ENCODE peak calls at places on chromosomes 13 and 19, in eight cellular contexts. One of them, this sample, is unnamed.

GRCh38 chr19:9917322-9917721 is 19.0 kb downstream of the OLFM2 start:
- DNase-seq in bronchial epithelial cell: peak; percentile 46
- DNase-seq in iPS-NIHi11: peak; percentile 84
- DNase-seq in left cardiac atrium: no peak
- DNase-seq in H9: peak; percentile 76
- DNase-seq in activated T-cell treated with anti-CD3 and anti-CD28 coated beads, Interleukin-2, amount 50 U/mL, for 1 hour: no peak
- DNase-seq in cardiac muscle cell: peak; percentile 58
- DNase-seq in germinal center: no peak
- DNase-seq in this sample: no peak

GRCh38 chr13:29707876-29708543 is 112.5 kb upstream of the SLC7A1 start:
- DNase-seq in bronchial epithelial cell: peak; percentile 33
- DNase-seq in iPS-NIHi11: peak; percentile 76
- DNase-seq in left cardiac atrium: peak; percentile 35
- DNase-seq in H9: peak; percentile 86
- DNase-seq in activated T-cell treated with anti-CD3 and anti-CD28 coated beads, Interleukin-2, amount 50 U/mL, for 1 hour: peak; percentile 50
- DNase-seq in cardiac muscle cell: peak; percentile 65
- DNase-seq in germinal center: peak; percentile 33
- DNase-seq in this sample: peak; percentile 42

GRCh38 chr19:4707956-4708650 is 15.5 kb downstream of the DPP9 start:
- DNase-seq in bronchial epithelial cell: no peak
- DNase-seq in iPS-NIHi11: no peak
- DNase-seq in left cardiac atrium: no peak
- DNase-seq in H9: no peak
- DNase-seq in activated T-cell treated with anti-CD3 and anti-CD28 coated beads, Interleukin-2, amount 50 U/mL, for 1 hour: no peak
- DNase-seq in cardiac muscle cell: peak; percentile 59
- DNase-seq in germinal center: no peak
- DNase-seq in this sample: no peak

GRCh38 chr19:5126498-5127223 is 157.7 kb downstream of the KDM4B start:
- DNase-seq in bronchial epithelial cell: no peak
- DNase-seq in iPS-NIHi11: no peak
- DNase-seq in left cardiac atrium: no peak
- DNase-seq in H9: no peak
- DNase-seq in activated T-cell treated with anti-CD3 and anti-CD28 coated beads, Interleukin-2, amount 50 U/mL, for 1 hour: peak; percentile 27
- DNase-seq in cardiac muscle cell: no peak
- DNase-seq in germinal center: peak; percentile 75
- DNase-seq in this sample: no peak

GRCh38 chr19:27709496-27709895 is 1503.5 kb downstream of the UQCRFS1 start:
- DNase-seq in bronchial epithelial cell: no peak
- DNase-seq in iPS-NIHi11: no peak
- DNase-seq in left cardiac atrium: no peak
- DNase-seq in H9: no peak
- DNase-seq in activated T-cell treated with anti-CD3 and anti-CD28 coated beads, Interleukin-2, amount 50 U/mL, for 1 hour: no peak
- DNase-seq in cardiac muscle cell: no peak
- DNase-seq in germinal center: no peak
- DNase-seq in this sample: no peak

GRCh38 chr13:23696610-23697009 is 126.4 kb downstream of the TNFRSF19 start:
- DNase-seq in bronchial epithelial cell: no peak
- DNase-seq in iPS-NIHi11: no peak
- DNase-seq in left cardiac atrium: no peak
- DNase-seq in H9: no peak
- DNase-seq in activated T-cell treated with anti-CD3 and anti-CD28 coated beads, Interleukin-2, amount 50 U/mL, for 1 hour: no peak
- DNase-seq in cardiac muscle cell: no peak
- DNase-seq in germinal center: no peak
- DNase-seq in this sample: no peak

GRCh38 chr13:30290812-30291436 is 16.4 kb downstream of the KATNAL1 start:
- DNase-seq in bronchial epithelial cell: no peak
- DNase-seq in iPS-NIHi11: no peak
- DNase-seq in left cardiac atrium: no peak
- DNase-seq in H9: no peak
- DNase-seq in activated T-cell treated with anti-CD3 and anti-CD28 coated beads, Interleukin-2, amount 50 U/mL, for 1 hour: no peak
- DNase-seq in cardiac muscle cell: no peak
- DNase-seq in germinal center: no peak
- DNase-seq in this sample: no peak

GRCh38 chr13:48542581-48543341 is 9.9 kb upstream of the RCBTB2 start:
- DNase-seq in bronchial epithelial cell: no peak
- DNase-seq in iPS-NIHi11: peak; percentile 17
- DNase-seq in left cardiac atrium: peak; percentile 45
- DNase-seq in H9: peak; percentile 52
- DNase-seq in activated T-cell treated with anti-CD3 and anti-CD28 coated beads, Interleukin-2, amount 50 U/mL, for 1 hour: no peak
- DNase-seq in cardiac muscle cell: peak; percentile 56
- DNase-seq in germinal center: no peak
- DNase-seq in this sample: no peak

GRCh38 chr19:31285744-31286143 is 63.5 kb downstream of the TSHZ3 start:
- DNase-seq in bronchial epithelial cell: no peak
- DNase-seq in iPS-NIHi11: no peak
- DNase-seq in left cardiac atrium: no peak
- DNase-seq in H9: no peak
- DNase-seq in activated T-cell treated with anti-CD3 and anti-CD28 coated beads, Interleukin-2, amount 50 U/mL, for 1 hour: no peak
- DNase-seq in cardiac muscle cell: peak; percentile 70
- DNase-seq in germinal center: no peak
- DNase-seq in this sample: no peak

GRCh38 chr13:110663044-110663443 is 42.9 kb downstream of the CARS2 start:
- DNase-seq in bronchial epithelial cell: no peak
- DNase-seq in iPS-NIHi11: no peak
- DNase-seq in left cardiac atrium: no peak
- DNase-seq in H9: no peak
- DNase-seq in activated T-cell treated with anti-CD3 and anti-CD28 coated beads, Interleukin-2, amount 50 U/mL, for 1 hour: no peak
- DNase-seq in cardiac muscle cell: no peak
- DNase-seq in germinal center: no peak
- DNase-seq in this sample: no peak

GRCh38 chr13:97719759-97720158 is 233.7 kb upstream of the IPO5 start:
- DNase-seq in bronchial epithelial cell: peak; percentile 51
- DNase-seq in iPS-NIHi11: no peak
- DNase-seq in left cardiac atrium: no peak
- DNase-seq in H9: no peak
- DNase-seq in activated T-cell treated with anti-CD3 and anti-CD28 coated beads, Interleukin-2, amount 50 U/mL, for 1 hour: no peak
- DNase-seq in cardiac muscle cell: no peak
- DNase-seq in germinal center: no peak
- DNase-seq in this sample: no peak

GRCh38 chr13:40445557-40445990 is 220.9 kb downstream of the FOXO1 start:
- DNase-seq in bronchial epithelial cell: peak; percentile 99
- DNase-seq in iPS-NIHi11: peak; percentile 56
- DNase-seq in left cardiac atrium: peak; percentile 55
- DNase-seq in H9: peak; percentile 36
- DNase-seq in activated T-cell treated with anti-CD3 and anti-CD28 coated beads, Interleukin-2, amount 50 U/mL, for 1 hour: no peak
- DNase-seq in cardiac muscle cell: peak; percentile 88
- DNase-seq in germinal center: peak; percentile 90
- DNase-seq in this sample: no peak

GRCh38 chr13:69496951-69497350 is 610.7 kb upstream of the ATXN8OS start:
- DNase-seq in bronchial epithelial cell: no peak
- DNase-seq in iPS-NIHi11: no peak
- DNase-seq in left cardiac atrium: no peak
- DNase-seq in H9: no peak
- DNase-seq in activated T-cell treated with anti-CD3 and anti-CD28 coated beads, Interleukin-2, amount 50 U/mL, for 1 hour: no peak
- DNase-seq in cardiac muscle cell: no peak
- DNase-seq in germinal center: no peak
- DNase-seq in this sample: no peak

GRCh38 chr13:102260256-102260655 is 141.6 kb downstream of the FGF14 start:
- DNase-seq in bronchial epithelial cell: no peak
- DNase-seq in iPS-NIHi11: no peak
- DNase-seq in left cardiac atrium: no peak
- DNase-seq in H9: no peak
- DNase-seq in activated T-cell treated with anti-CD3 and anti-CD28 coated beads, Interleukin-2, amount 50 U/mL, for 1 hour: no peak
- DNase-seq in cardiac muscle cell: no peak
- DNase-seq in germinal center: no peak
- DNase-seq in this sample: no peak

GRCh38 chr19:17777840-17778620 is 16.9 kb upstream of the B3GNT3 start:
- DNase-seq in bronchial epithelial cell: peak; percentile 58
- DNase-seq in iPS-NIHi11: peak; percentile 90
- DNase-seq in left cardiac atrium: peak; percentile 65
- DNase-seq in H9: peak; percentile 97
- DNase-seq in activated T-cell treated with anti-CD3 and anti-CD28 coated beads, Interleukin-2, amount 50 U/mL, for 1 hour: peak; percentile 32
- DNase-seq in cardiac muscle cell: peak; percentile 64
- DNase-seq in germinal center: peak; percentile 63
- DNase-seq in this sample: peak; percentile 57

GRCh38 chr13:58598241-58598640 is 966.7 kb downstream of the PCDH17 start:
- DNase-seq in bronchial epithelial cell: peak; percentile 2
- DNase-seq in iPS-NIHi11: no peak
- DNase-seq in left cardiac atrium: no peak
- DNase-seq in H9: no peak
- DNase-seq in activated T-cell treated with anti-CD3 and anti-CD28 coated beads, Interleukin-2, amount 50 U/mL, for 1 hour: no peak
- DNase-seq in cardiac muscle cell: no peak
- DNase-seq in germinal center: no peak
- DNase-seq in this sample: no peak

GRCh38 chr19:5804516-5805464 is at the start of gene NRTN:
- DNase-seq in bronchial epithelial cell: no peak
- DNase-seq in iPS-NIHi11: peak; percentile 86
- DNase-seq in left cardiac atrium: no peak
- DNase-seq in H9: peak; percentile 67
- DNase-seq in activated T-cell treated with anti-CD3 and anti-CD28 coated beads, Interleukin-2, amount 50 U/mL, for 1 hour: peak; percentile 69
- DNase-seq in cardiac muscle cell: no peak
- DNase-seq in germinal center: peak; percentile 83
- DNase-seq in this sample: peak; percentile 63

GRCh38 chr13:75635101-75635620 is 969 bp upstream of the LMO7 start:
- DNase-seq in bronchial epithelial cell: peak; percentile 10
- DNase-seq in iPS-NIHi11: no peak
- DNase-seq in left cardiac atrium: no peak
- DNase-seq in H9: peak; percentile 46
- DNase-seq in activated T-cell treated with anti-CD3 and anti-CD28 coated beads, Interleukin-2, amount 50 U/mL, for 1 hour: no peak
- DNase-seq in cardiac muscle cell: no peak
- DNase-seq in germinal center: peak; percentile 8
- DNase-seq in this sample: no peak

GRCh38 chr19:42323852-42324654 is 1.4 kb upstream of the MEGF8 start:
- DNase-seq in bronchial epithelial cell: no peak
- DNase-seq in iPS-NIHi11: peak; percentile 53
- DNase-seq in left cardiac atrium: peak; percentile 29
- DNase-seq in H9: no peak
- DNase-seq in activated T-cell treated with anti-CD3 and anti-CD28 coated beads, Interleukin-2, amount 50 U/mL, for 1 hour: peak; percentile 36
- DNase-seq in cardiac muscle cell: no peak
- DNase-seq in germinal center: peak; percentile 40
- DNase-seq in this sample: peak; percentile 57

GRCh38 chr13:44601596-44601995 is 25.5 kb upstream of the TSC22D1 start:
- DNase-seq in bronchial epithelial cell: no peak
- DNase-seq in iPS-NIHi11: no peak
- DNase-seq in left cardiac atrium: no peak
- DNase-seq in H9: no peak
- DNase-seq in activated T-cell treated with anti-CD3 and anti-CD28 coated beads, Interleukin-2, amount 50 U/mL, for 1 hour: no peak
- DNase-seq in cardiac muscle cell: no peak
- DNase-seq in germinal center: no peak
- DNase-seq in this sample: no peak

GRCh38 chr19:16496613-16496983 is 404 bp downstream of the C19orf44 start:
- DNase-seq in bronchial epithelial cell: peak; percentile 43
- DNase-seq in iPS-NIHi11: no peak
- DNase-seq in left cardiac atrium: peak; percentile 66
- DNase-seq in H9: no peak
- DNase-seq in activated T-cell treated with anti-CD3 and anti-CD28 coated beads, Interleukin-2, amount 50 U/mL, for 1 hour: no peak
- DNase-seq in cardiac muscle cell: peak; percentile 59
- DNase-seq in germinal center: no peak
- DNase-seq in this sample: no peak

GRCh38 chr13:44718467-44718866 is 142.3 kb upstream of the TSC22D1 start:
- DNase-seq in bronchial epithelial cell: no peak
- DNase-seq in iPS-NIHi11: no peak
- DNase-seq in left cardiac atrium: no peak
- DNase-seq in H9: no peak
- DNase-seq in activated T-cell treated with anti-CD3 and anti-CD28 coated beads, Interleukin-2, amount 50 U/mL, for 1 hour: no peak
- DNase-seq in cardiac muscle cell: no peak
- DNase-seq in germinal center: no peak
- DNase-seq in this sample: no peak

GRCh38 chr13:93859666-93860065 is 619.8 kb downstream of the DCT start:
- DNase-seq in bronchial epithelial cell: no peak
- DNase-seq in iPS-NIHi11: no peak
- DNase-seq in left cardiac atrium: no peak
- DNase-seq in H9: no peak
- DNase-seq in activated T-cell treated with anti-CD3 and anti-CD28 coated beads, Interleukin-2, amount 50 U/mL, for 1 hour: no peak
- DNase-seq in cardiac muscle cell: peak; percentile 34
- DNase-seq in germinal center: no peak
- DNase-seq in this sample: no peak

GRCh38 chr19:1843646-1844394 is 4.5 kb downstream of the REXO1 start:
- DNase-seq in bronchial epithelial cell: no peak
- DNase-seq in iPS-NIHi11: no peak
- DNase-seq in left cardiac atrium: no peak
- DNase-seq in H9: no peak
- DNase-seq in activated T-cell treated with anti-CD3 and anti-CD28 coated beads, Interleukin-2, amount 50 U/mL, for 1 hour: no peak
- DNase-seq in cardiac muscle cell: no peak
- DNase-seq in germinal center: no peak
- DNase-seq in this sample: no peak

GRCh38 chr19:38801359-38802095 is 11.2 kb downstream of the LGALS4 start:
- DNase-seq in bronchial epithelial cell: no peak
- DNase-seq in iPS-NIHi11: no peak
- DNase-seq in left cardiac atrium: no peak
- DNase-seq in H9: no peak
- DNase-seq in activated T-cell treated with anti-CD3 and anti-CD28 coated beads, Interleukin-2, amount 50 U/mL, for 1 hour: no peak
- DNase-seq in cardiac muscle cell: no peak
- DNase-seq in germinal center: no peak
- DNase-seq in this sample: no peak

GRCh38 chr13:51845574-51846318 is 769 bp upstream of the TMEM272 start:
- DNase-seq in bronchial epithelial cell: no peak
- DNase-seq in iPS-NIHi11: no peak
- DNase-seq in left cardiac atrium: no peak
- DNase-seq in H9: peak; percentile 13
- DNase-seq in activated T-cell treated with anti-CD3 and anti-CD28 coated beads, Interleukin-2, amount 50 U/mL, for 1 hour: no peak
- DNase-seq in cardiac muscle cell: no peak
- DNase-seq in germinal center: no peak
- DNase-seq in this sample: no peak

GRCh38 chr19:47601180-47601904 is 7.6 kb upstream of the BICRA start:
- DNase-seq in bronchial epithelial cell: no peak
- DNase-seq in iPS-NIHi11: no peak
- DNase-seq in left cardiac atrium: no peak
- DNase-seq in H9: no peak
- DNase-seq in activated T-cell treated with anti-CD3 and anti-CD28 coated beads, Interleukin-2, amount 50 U/mL, for 1 hour: no peak
- DNase-seq in cardiac muscle cell: no peak
- DNase-seq in germinal center: no peak
- DNase-seq in this sample: no peak

GRCh38 chr19:18058208-18059009 is 28.3 kb downstream of the IL12RB1 start:
- DNase-seq in bronchial epithelial cell: peak; percentile 29
- DNase-seq in iPS-NIHi11: peak; percentile 91
- DNase-seq in left cardiac atrium: peak; percentile 83
- DNase-seq in H9: peak; percentile 89
- DNase-seq in activated T-cell treated with anti-CD3 and anti-CD28 coated beads, Interleukin-2, amount 50 U/mL, for 1 hour: peak; percentile 86
- DNase-seq in cardiac muscle cell: peak; percentile 86
- DNase-seq in germinal center: peak; percentile 88
- DNase-seq in this sample: peak; percentile 88

GRCh38 chr13:98581971-98582702 is 5.2 kb upstream of the STK24 start:
- DNase-seq in bronchial epithelial cell: peak; percentile 92
- DNase-seq in iPS-NIHi11: no peak
- DNase-seq in left cardiac atrium: no peak
- DNase-seq in H9: no peak
- DNase-seq in activated T-cell treated with anti-CD3 and anti-CD28 coated beads, Interleukin-2, amount 50 U/mL, for 1 hour: no peak
- DNase-seq in cardiac muscle cell: peak; percentile 46
- DNase-seq in germinal center: no peak
- DNase-seq in this sample: no peak

GRCh38 chr19:13995017-13995728 is 10.9 kb downstream of the RFX1 start:
- DNase-seq in bronchial epithelial cell: no peak
- DNase-seq in iPS-NIHi11: no peak
- DNase-seq in left cardiac atrium: no peak
- DNase-seq in H9: no peak
- DNase-seq in activated T-cell treated with anti-CD3 and anti-CD28 coated beads, Interleukin-2, amount 50 U/mL, for 1 hour: no peak
- DNase-seq in cardiac muscle cell: peak; percentile 27
- DNase-seq in germinal center: no peak
- DNase-seq in this sample: no peak

GRCh38 chr13:53821632-53822031 is 793.0 kb downstream of the OLFM4 start:
- DNase-seq in bronchial epithelial cell: no peak
- DNase-seq in iPS-NIHi11: no peak
- DNase-seq in left cardiac atrium: no peak
- DNase-seq in H9: no peak
- DNase-seq in activated T-cell treated with anti-CD3 and anti-CD28 coated beads, Interleukin-2, amount 50 U/mL, for 1 hour: no peak
- DNase-seq in cardiac muscle cell: no peak
- DNase-seq in germinal center: no peak
- DNase-seq in this sample: no peak